ENCODE peak calls at places on chromosomes 4 and X, in nine cellular contexts. W, U, O, S, J, I, Q, L and R are unnamed samples.

GRCh38 chr4:24192018-24192641 is 302.3 kb upstream of the PPARGC1A start:
- DNase-seq in W (no peak), U (no peak), O (no peak), S (no peak), J (no peak), I (no peak), Q (no peak), L (no peak), R (no peak)

GRCh38 chrX:56798866-56799864 is 70.1 kb downstream of the NBDY start:
- DNase-seq in W (peak; percentile 31), U (no peak), O (peak; percentile 46), S (no peak), J (no peak), I (no peak), Q (no peak), L (no peak), R (no peak)

GRCh38 chr4:101306764-101307615 is 40.3 kb downstream of the PPP3CA start:
- DNase-seq in W (no peak), U (no peak), O (no peak), S (no peak), J (no peak), I (no peak), Q (no peak), L (no peak), R (peak; percentile 19)

GRCh38 chr4:39621582-39621981 is 17.1 kb downstream of the SMIM14 start:
- DNase-seq in W (peak; percentile 44), U (no peak), O (no peak), S (peak; percentile 79), J (peak; percentile 73), I (peak; percentile 63), Q (peak; percentile 66), L (peak; percentile 81), R (peak; percentile 74)

GRCh38 chr4:37423310-37423709 is 178.8 kb downstream of the NWD2 start:
- DNase-seq in W (no peak), U (no peak), O (no peak), S (no peak), J (no peak), I (no peak), Q (no peak), L (no peak), R (no peak)

GRCh38 chrX:8783100-8784098 is 17.8 kb downstream of the FAM9A start:
- DNase-seq in W (no peak), U (no peak), O (peak; percentile 52), S (peak; percentile 67), J (no peak), I (no peak), Q (peak; percentile 52), L (peak; percentile 4), R (peak; percentile 43)

GRCh38 chr4:139984459-139984858 is 169.5 kb downstream of the MAML3 start:
- DNase-seq in W (no peak), U (no peak), O (no peak), S (no peak), J (no peak), I (no peak), Q (no peak), L (no peak), R (no peak)

GRCh38 chr4:85905761-85906160 is 430.8 kb downstream of the ARHGAP24 start:
- DNase-seq in W (no peak), U (no peak), O (no peak), S (no peak), J (no peak), I (no peak), Q (no peak), L (no peak), R (no peak)

GRCh38 chr4:24248674-24249644 is 335.4 kb downstream of the DHX15 start:
- DNase-seq in W (no peak), U (no peak), O (no peak), S (no peak), J (no peak), I (no peak), Q (no peak), L (no peak), R (peak; percentile 6)

GRCh38 chr4:81512945-81513584 is 41.4 kb upstream of the RASGEF1B start:
- DNase-seq in W (no peak), U (no peak), O (no peak), S (no peak), J (no peak), I (no peak), Q (no peak), L (no peak), R (no peak)

GRCh38 chrX:94831364-94831763 is 1157.4 kb downstream of the FAM133A start:
- DNase-seq in W (no peak), U (no peak), O (no peak), S (no peak), J (no peak), I (no peak), Q (no peak), L (peak; percentile 0), R (peak; percentile 20)

GRCh38 chr4:114857831-114858230 is 255.6 kb downstream of the NDST4 start:
- DNase-seq in W (no peak), U (no peak), O (no peak), S (no peak), J (no peak), I (no peak), Q (no peak), L (no peak), R (no peak)

GRCh38 chr4:128517739-128518510 is 230.3 kb upstream of the PGRMC2 start:
- DNase-seq in W (peak; percentile 44), U (no peak), O (no peak), S (no peak), J (peak; percentile 59), I (peak; percentile 63), Q (peak; percentile 89), L (peak; percentile 98), R (peak; percentile 94)

GRCh38 chr4:173990126-173990878 is 293.2 kb downstream of the FBXO8 start:
- DNase-seq in W (no peak), U (no peak), O (no peak), S (no peak), J (no peak), I (no peak), Q (peak; percentile 41), L (peak; percentile 46), R (peak; percentile 77)
- TF ChIP-seq CTCF in W (peak; percentile 25), U (no peak), O (no peak), S (peak; percentile 3), J (peak; percentile 43), I (peak; percentile 39), Q (peak; percentile 54), L (peak; percentile 56), R (peak; percentile 83)

GRCh38 chrX:17553961-17554482 is 179.0 kb downstream of the NHS start:
- DNase-seq in W (no peak), U (no peak), O (peak; percentile 21), S (no peak), J (no peak), I (no peak), Q (no peak), L (no peak), R (no peak)
- H3K4me1 ChIP-seq in W (peaks cover 8% of the 10 kb centered on the region), U (no peaks in the 10 kb centered on the region), O (no peaks in the 10 kb centered on the region), S (peaks cover 29% of the 10 kb centered on the region), J (peaks cover 11% of the 10 kb centered on the region), I (no peaks in the 10 kb centered on the region), Q (no peaks in the 10 kb centered on the region), L (peaks cover 11% of the 10 kb centered on the region), R (peaks cover 9% of the 10 kb centered on the region)

GRCh38 chr4:179307297-179308136 is 1865.3 kb upstream of the AGA start:
- DNase-seq in W (no peak), U (no peak), O (no peak), S (no peak), J (no peak), I (no peak), Q (peak; percentile 41), L (peak; percentile 23), R (peak; percentile 10)
- TF ChIP-seq CTCF in W (peak; percentile 28), U (no peak), O (no peak), S (peak; percentile 66), J (no peak), I (no peak), Q (peak; percentile 61), L (peak; percentile 55), R (peak; percentile 47)

DNA sequence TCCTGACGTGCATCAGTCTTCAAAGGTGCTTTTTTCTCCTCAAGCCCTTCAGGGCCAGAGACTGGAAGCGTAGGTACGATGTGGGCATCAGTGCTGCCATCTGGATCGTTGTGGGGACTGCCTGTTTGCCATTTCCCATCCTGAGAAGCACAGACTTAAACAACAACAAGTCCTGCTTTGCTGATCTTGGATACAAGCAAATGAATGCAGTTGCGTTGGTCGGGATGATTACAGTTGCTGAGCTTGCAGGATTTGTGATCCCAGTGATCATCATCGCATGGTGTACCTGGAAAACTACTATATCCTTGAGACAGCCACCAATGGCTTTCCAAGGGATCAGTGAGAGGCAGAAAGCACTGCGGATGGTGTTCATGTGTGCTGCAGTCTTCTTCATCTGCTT is 15.7 kb downstream of the P2RY10 start:
- DNase-seq in W (no peak), U (no peak), O (no peak), S (no peak), J (no peak), I (no peak), Q (no peak), L (no peak), R (no peak)
- H3K4me1 ChIP-seq in W (no peaks in the 10 kb centered on the region), U (no peaks in the 10 kb centered on the region), O (peaks cover 32% of the 10 kb centered on the region), S (no peaks in the 10 kb centered on the region), J (no peaks in the 10 kb centered on the region), I (no peaks in the 10 kb centered on the region), Q (no peaks in the 10 kb centered on the region), L (no peaks in the 10 kb centered on the region), R (no peaks in the 10 kb centered on the region)

DNA sequence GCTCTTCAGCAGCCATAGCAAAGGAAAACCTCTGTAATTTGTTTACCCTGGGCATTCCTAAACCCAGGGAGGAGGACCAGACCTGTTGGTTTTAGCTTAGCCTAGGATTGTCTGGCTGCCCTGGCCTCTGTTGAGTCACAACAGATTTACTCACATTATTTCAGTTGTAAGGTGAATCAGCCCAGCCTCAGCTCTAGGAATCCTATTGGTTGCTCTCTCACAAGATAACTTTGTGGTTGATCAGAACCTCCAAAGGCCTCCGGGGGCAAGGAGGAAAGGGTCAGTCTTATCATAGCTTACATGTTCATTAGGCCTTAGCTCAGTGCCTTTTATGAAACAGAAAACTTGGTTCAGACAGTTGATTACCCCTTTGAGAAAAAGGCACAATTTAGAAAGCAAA is 41.0 kb downstream of the PDK3 start:
- DNase-seq in W (no peak), U (no peak), O (no peak), S (no peak), J (no peak), I (no peak), Q (peak; percentile 3), L (peak; percentile 44), R (peak; percentile 11)
- TF ChIP-seq CTCF in W (no peak), U (no peak), O (no peak), S (no peak), J (no peak), I (no peak), Q (no peak), L (no peak), R (no peak)

GRCh38 chr4:147823135-147823534 is 91.2 kb downstream of the ARHGAP10 start:
- DNase-seq in W (no peak), U (no peak), O (no peak), S (no peak), J (no peak), I (no peak), Q (no peak), L (peak; percentile 68), R (no peak)
- H3K4me1 ChIP-seq in W (peaks cover 70% of the 10 kb centered on the region), U (peaks cover 4% of the 10 kb centered on the region), O (no peaks in the 10 kb centered on the region), S (peaks cover 4% of the 10 kb centered on the region), J (peaks cover 31% of the 10 kb centered on the region), I (peaks cover 21% of the 10 kb centered on the region), Q (no peaks in the 10 kb centered on the region), L (peaks cover 14% of the 10 kb centered on the region), R (no peaks in the 10 kb centered on the region)

DNA sequence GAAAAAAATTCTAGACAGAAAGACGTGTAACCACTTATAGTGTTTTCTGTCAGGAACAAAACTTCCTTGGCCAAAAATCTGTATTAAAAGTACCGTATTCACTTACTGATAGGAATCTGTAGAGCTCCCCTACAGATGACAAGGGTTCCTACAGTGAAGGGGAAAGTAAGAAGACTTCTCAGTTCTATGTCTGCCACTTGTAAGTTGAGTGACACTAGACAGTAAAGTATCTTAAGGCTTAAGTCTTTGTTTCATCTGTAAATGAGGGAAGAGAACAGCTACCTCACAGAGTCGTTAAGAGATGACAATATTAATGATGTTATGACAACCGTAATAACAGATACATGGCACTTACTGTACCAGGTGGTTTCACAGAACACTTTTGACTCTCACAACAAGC is 3.3 kb downstream of the COQ2 start:
- DNase-seq in W (no peak), U (no peak), O (no peak), S (no peak), J (no peak), I (no peak), Q (no peak), L (no peak), R (no peak)
- TF ChIP-seq CTCF in W (no peak), U (no peak), O (no peak), S (no peak), J (no peak), I (no peak), Q (no peak), L (no peak), R (no peak)